ENCODE peak calls at places on chromosomes 11 and 22, in five cellular contexts. One of them, this sample, is unnamed.
A peak's percentile ranks its signal among the peaks of the same experiment; 100 is the strongest.

GRCh38 chr22:44648085-44648820 is 53.8 kb upstream of the PRR5 start:
- DNase-seq in iPS DF 6.9: no peak
- DNase-seq in Calu3: no peak
- DNase-seq in kidney: peak; percentile 25
- DNase-seq in WERI-Rb-1: peak; percentile 75
- DNase-seq in this sample: peak; percentile 57

GRCh38 chr11:111392552-111392951 is 13.5 kb upstream of the POU2AF1 start:
- DNase-seq in WERI-Rb-1: no peak
- DNase-seq in iPS DF 6.9: no peak
- DNase-seq in kidney: no peak
- DNase-seq in Calu3: no peak
- DNase-seq in this sample: no peak

GRCh38 chr22:25364281-25364680 is 144.8 kb downstream of the CRYBB2 start:
- DNase-seq in iPS DF 6.9: no peak
- DNase-seq in kidney: peak; percentile 33
- DNase-seq in Calu3: no peak
- DNase-seq in WERI-Rb-1: no peak
- DNase-seq in this sample: no peak

GRCh38 chr22:48072777-48073176 is 1310.3 kb downstream of the TBC1D22A start:
- DNase-seq in Calu3: no peak
- DNase-seq in WERI-Rb-1: no peak
- DNase-seq in kidney: no peak
- DNase-seq in iPS DF 6.9: no peak
- DNase-seq in this sample: no peak

GRCh38 chr22:17213976-17214375 is 5.3 kb downstream of the ADA2 start:
- DNase-seq in Calu3: peak; percentile 22
- DNase-seq in iPS DF 6.9: no peak
- DNase-seq in kidney: peak; percentile 79
- DNase-seq in WERI-Rb-1: peak; percentile 31
- DNase-seq in this sample: peak; percentile 50

GRCh38 chr11:119355091-119355843 is 8.8 kb upstream of the MFRP start:
- DNase-seq in WERI-Rb-1: no peak
- DNase-seq in iPS DF 6.9: no peak
- DNase-seq in Calu3: no peak
- DNase-seq in kidney: peak; percentile 52
- DNase-seq in this sample: no peak

GRCh38 chr22:47372596-47373385 is 610.3 kb downstream of the TBC1D22A start:
- DNase-seq in Calu3: no peak
- DNase-seq in iPS DF 6.9: no peak
- DNase-seq in WERI-Rb-1: peak; percentile 2
- DNase-seq in kidney: peak; percentile 50
- DNase-seq in this sample: no peak

GRCh38 chr22:29917052-29917902 is 34.3 kb downstream of the MTMR3 start:
- DNase-seq in kidney: no peak
- DNase-seq in WERI-Rb-1: no peak
- DNase-seq in iPS DF 6.9: no peak
- DNase-seq in Calu3: no peak
- DNase-seq in this sample: no peak

GRCh38 chr11:38019072-38019775 is 1421.2 kb upstream of the RAG2 start:
- DNase-seq in WERI-Rb-1: peak; percentile 16
- DNase-seq in kidney: peak; percentile 43
- DNase-seq in Calu3: peak; percentile 51
- DNase-seq in iPS DF 6.9: peak; percentile 9
- DNase-seq in this sample: no peak

GRCh38 chr11:10455637-10456487 is 798 bp downstream of the AMPD3 start:
- DNase-seq in kidney: no peak
- DNase-seq in iPS DF 6.9: no peak
- DNase-seq in Calu3: no peak
- DNase-seq in WERI-Rb-1: peak; percentile 56
- DNase-seq in this sample: peak; percentile 79

GRCh38 chr11:9936754-9937153 is 272.9 kb downstream of the SWAP70 start:
- DNase-seq in iPS DF 6.9: no peak
- DNase-seq in kidney: no peak
- DNase-seq in Calu3: no peak
- DNase-seq in WERI-Rb-1: no peak
- DNase-seq in this sample: no peak

GRCh38 chr22:45227645-45228400 is 12.9 kb downstream of the KIAA0930 start:
- DNase-seq in WERI-Rb-1: no peak
- DNase-seq in kidney: no peak
- DNase-seq in Calu3: no peak
- DNase-seq in iPS DF 6.9: no peak
- DNase-seq in this sample: no peak

GRCh38 chr11:75635009-75635909 is 33.6 kb downstream of the MAP6 start:
- DNase-seq in Calu3: no peak
- DNase-seq in kidney: peak; percentile 74
- DNase-seq in iPS DF 6.9: no peak
- DNase-seq in WERI-Rb-1: peak; percentile 37
- DNase-seq in this sample: peak; percentile 60

GRCh38 chr11:114340311-114341131 is 44.3 kb downstream of the NNMT start:
- DNase-seq in Calu3: no peak
- DNase-seq in kidney: peak; percentile 69
- DNase-seq in iPS DF 6.9: peak; percentile 48
- DNase-seq in WERI-Rb-1: peak; percentile 42
- DNase-seq in this sample: peak; percentile 82

GRCh38 chr11:69636512-69636866 is 4.5 kb upstream of the CCND1 start:
- DNase-seq in WERI-Rb-1: peak; percentile 41
- DNase-seq in Calu3: peak; percentile 59
- DNase-seq in iPS DF 6.9: peak; percentile 71
- DNase-seq in kidney: peak; percentile 84
- DNase-seq in this sample: peak; percentile 83

GRCh38 chr11:74754507-74755255 is 6.0 kb downstream of the RNF169 start:
- DNase-seq in WERI-Rb-1: no peak
- DNase-seq in iPS DF 6.9: no peak
- DNase-seq in Calu3: peak; percentile 37
- DNase-seq in kidney: no peak
- DNase-seq in this sample: peak; percentile 32

GRCh38 chr11:133506023-133506422 is 26.3 kb downstream of the OPCML start:
- DNase-seq in kidney: no peak
- DNase-seq in Calu3: no peak
- DNase-seq in WERI-Rb-1: no peak
- DNase-seq in iPS DF 6.9: no peak
- DNase-seq in this sample: no peak

GRCh38 chr11:112511906-112512305 is 251.2 kb upstream of the PLET1 start:
- DNase-seq in WERI-Rb-1: no peak
- DNase-seq in Calu3: no peak
- DNase-seq in iPS DF 6.9: no peak
- DNase-seq in kidney: no peak
- DNase-seq in this sample: no peak

GRCh38 chr11:57123590-57123989 is 58.2 kb upstream of the LRRC55 start:
- DNase-seq in WERI-Rb-1: no peak
- DNase-seq in Calu3: no peak
- DNase-seq in iPS DF 6.9: no peak
- DNase-seq in kidney: no peak
- DNase-seq in this sample: peak; percentile 17

GRCh38 chr22:42346722-42347121 is 76.3 kb upstream of the TCF20 start:
- DNase-seq in iPS DF 6.9: no peak
- DNase-seq in Calu3: no peak
- DNase-seq in kidney: no peak
- DNase-seq in WERI-Rb-1: no peak
- DNase-seq in this sample: no peak

GRCh38 chr11:3338569-3339565 is 40.1 kb downstream of the ZNF195 start:
- DNase-seq in kidney: no peak
- DNase-seq in Calu3: no peak
- DNase-seq in iPS DF 6.9: no peak
- DNase-seq in WERI-Rb-1: no peak
- DNase-seq in this sample: no peak

GRCh38 chr11:65528819-65529350 is 4.0 kb downstream of the SCYL1 start:
- DNase-seq in Calu3: no peak
- DNase-seq in iPS DF 6.9: no peak
- DNase-seq in kidney: no peak
- DNase-seq in WERI-Rb-1: no peak
- DNase-seq in this sample: no peak

GRCh38 chr11:20116825-20117224 is 43.5 kb downstream of the DBX1 start:
- DNase-seq in WERI-Rb-1: no peak
- DNase-seq in kidney: no peak
- DNase-seq in Calu3: no peak
- DNase-seq in iPS DF 6.9: no peak
- DNase-seq in this sample: no peak

GRCh38 chr11:21625982-21626381 is 566.9 kb upstream of the ANO5 start:
- DNase-seq in Calu3: no peak
- DNase-seq in kidney: no peak
- DNase-seq in WERI-Rb-1: no peak
- DNase-seq in iPS DF 6.9: no peak
- DNase-seq in this sample: no peak

GRCh38 chr11:96706761-96707160 is 316.9 kb downstream of the JRKL start:
- DNase-seq in WERI-Rb-1: no peak
- DNase-seq in kidney: no peak
- DNase-seq in Calu3: no peak
- DNase-seq in iPS DF 6.9: no peak
- DNase-seq in this sample: no peak

This sample was measured in hepatocyte.